ENCODE peak calls at places on chromosomes 12 and 14, in nine cellular contexts. B is astrocyte of the spinal cord, T is AG10803, G is fibroblast of mammary gland, R is A673, E is cardiac fibroblast, L is fibroblast of villous mesenchyme, P is endothelial cell of umbilical vein, W is GM12865. Y is an unnamed sample.

GRCh38 chr12:11658796-11659195 is 9.3 kb downstream of the ETV6 start:
- DNase-seq in R (peak), B (peak), E (peak), P (no peak), G (peak), T (peak), W (no peak), L (peak), Y (peak)

GRCh38 chr12:94326727-94327126 is 132.9 kb downstream of the CEP83 start:
- DNase-seq in L (peak), R (no peak), B (peak), T (peak), P (no peak), G (peak), E (peak), W (no peak), Y (peak)

GRCh38 chr12:86697916-86698315 is 441.7 kb upstream of the MGAT4C start:
- DNase-seq in G (peak), W (no peak), P (no peak), L (no peak), E (peak), T (peak), R (no peak), B (no peak), Y (peak)

GRCh38 chr14:87944987-87945604 is 47.9 kb downstream of the GALC start:
- DNase-seq in B (peak), E (peak), W (peak), P (peak), G (peak), R (peak), L (peak), T (peak), Y (peak)

GRCh38 chr12:125159687-125160086 is 94.5 kb downstream of the AACS start:
- DNase-seq in L (no peak), E (no peak), W (no peak), B (no peak), G (no peak), P (no peak), R (peak), T (no peak), Y (no peak)

GRCh38 chr14:58667900-58668299 is 30.1 kb downstream of the DACT1 start:
- DNase-seq in B (no peak), W (no peak), L (no peak), R (no peak), G (no peak), E (no peak), P (no peak), T (no peak), Y (no peak)

GRCh38 chr12:118625050-118625675 is 248.8 kb downstream of the SUDS3 start:
- DNase-seq in E (no peak), W (no peak), G (no peak), B (no peak), R (no peak), T (no peak), L (no peak), P (no peak), Y (no peak)

GRCh38 chr12:11943919-11944318 is 126.8 kb upstream of the BCL2L14 start:
- DNase-seq in R (no peak), B (no peak), L (no peak), T (no peak), P (no peak), E (no peak), G (no peak), W (no peak), Y (no peak)

DNA sequence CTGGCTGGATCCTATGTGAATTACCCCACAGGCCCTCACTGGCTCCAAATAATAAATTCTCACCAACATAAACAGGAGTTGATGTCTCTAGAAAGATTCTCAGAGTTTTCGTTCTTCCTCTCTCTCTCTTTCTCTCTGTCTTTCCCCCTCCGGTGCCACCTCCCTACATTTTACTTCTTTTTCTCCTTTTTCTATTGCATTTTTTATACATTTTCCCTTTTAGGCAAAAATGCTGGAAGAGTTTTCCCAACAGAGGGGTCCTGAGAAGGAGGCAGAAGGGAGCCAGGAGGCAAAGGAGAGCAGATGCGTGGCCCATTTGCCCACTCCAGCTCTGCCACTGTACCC is 826 bp upstream of the HOXC6 start:
- DNase-seq in G (no peak), L (no peak), E (no peak), T (no peak), R (no peak), P (no peak), B (no peak), W (no peak), Y (no peak)
- H3K4me3 ChIP-seq in G (no peak), L (no peak), E (no peak), T (peak), R (no peak), P (no peak), B (no peak), W (no peak), Y (no peak)

GRCh38 chr12:14655284-14655683 is 41.1 kb downstream of the GUCY2C start:
- DNase-seq in B (no peak), W (no peak), P (no peak), L (no peak), T (no peak), R (no peak), G (no peak), E (no peak), Y (no peak)
- TF ChIP-seq CTCF in B (no peak), W (no peak), P (no peak), L (no peak), T (no peak), R (no peak), G (no peak), E (no peak), Y (no peak)

GRCh38 chr12:7989827-7990491 is 42.6 kb upstream of the FOXJ2 start:
- DNase-seq in W (peak), P (peak), B (no peak), G (no peak), R (peak), L (peak), E (peak), T (no peak), Y (peak)
- H3K4me3 ChIP-seq in W (no peak), P (no peak), B (no peak), G (no peak), R (no peak), L (no peak), E (no peak), T (no peak), Y (no peak)

GRCh38 chr14:30331030-30331429 is 227.9 kb upstream of the G2E3 start:
- DNase-seq in P (no peak), W (no peak), R (no peak), L (no peak), G (no peak), E (no peak), T (no peak), B (no peak), Y (no peak)

GRCh38 chr14:30332374-30332773 is 226.6 kb upstream of the G2E3 start:
- DNase-seq in G (no peak), E (no peak), T (no peak), R (no peak), B (no peak), W (no peak), P (no peak), L (no peak), Y (no peak)

GRCh38 chr14:30333934-30334333 is 225.0 kb upstream of the G2E3 start:
- DNase-seq in T (no peak), G (peak), L (peak), E (peak), B (no peak), W (no peak), R (no peak), P (no peak), Y (no peak)

GRCh38 chr14:30330452-30330851 is 228.5 kb upstream of the G2E3 start:
- DNase-seq in G (peak), B (no peak), E (peak), T (peak), R (peak), W (no peak), L (peak), P (no peak), Y (peak)
- TF ChIP-seq CTCF in G (peak), B (no peak), E (peak), T (peak), R (peak), W (peak), L (peak), P (no peak), Y (peak)

DNA sequence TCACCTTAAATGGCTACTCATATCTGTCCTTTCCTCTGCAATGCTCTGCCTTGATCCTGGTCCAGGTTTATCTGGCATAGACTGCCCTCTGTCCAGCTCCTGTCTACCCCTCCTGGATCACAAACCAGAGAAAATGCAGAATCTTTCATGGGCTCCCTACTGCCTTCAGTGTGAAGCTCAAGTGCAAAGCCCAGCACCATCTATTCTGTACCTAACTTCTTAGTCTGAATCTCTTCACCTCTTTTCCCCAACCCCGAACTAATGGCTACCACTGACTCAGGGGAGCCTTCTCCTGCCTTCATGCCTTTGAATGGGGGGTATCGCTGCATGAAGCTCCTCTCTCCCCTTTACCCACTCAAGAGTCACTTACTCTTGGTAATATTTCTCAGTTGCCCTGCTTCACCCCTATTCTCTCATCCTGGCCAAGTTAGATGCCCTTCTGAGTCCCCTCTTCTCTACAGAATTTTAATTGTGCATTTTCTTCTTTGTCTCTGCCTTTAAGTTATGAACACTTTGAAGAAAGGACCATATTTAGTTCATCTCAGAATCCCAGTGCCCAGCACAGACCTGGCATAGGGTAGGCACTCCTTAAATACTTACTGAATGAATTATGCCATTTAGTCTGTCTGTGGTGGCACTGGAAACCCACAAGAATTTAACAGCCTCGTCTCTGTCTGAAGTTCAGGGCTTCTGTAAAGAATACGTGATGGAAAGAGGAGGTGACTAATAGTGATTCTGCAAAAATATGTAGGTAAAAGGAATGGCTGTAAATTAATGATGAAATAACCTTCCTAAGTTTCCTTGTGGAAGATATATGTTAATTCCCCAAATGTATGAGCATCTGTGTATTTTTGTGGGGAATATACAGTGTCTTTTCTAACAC is 191.3 kb upstream of the AMIGO2 start:
- DNase-seq in E (peak), T (peak), W (no peak), L (peak), G (peak), P (no peak), B (peak), R (no peak), Y (peak)
- H3K4me3 ChIP-seq in E (no peak), T (no peak), W (no peak), L (no peak), G (no peak), P (no peak), B (no peak), R (no peak), Y (no peak)

GRCh38 chr12:19620222-19620621 is 180.9 kb downstream of the AEBP2 start:
- DNase-seq in L (peak), T (no peak), B (no peak), E (peak), W (no peak), R (no peak), G (no peak), P (no peak), Y (peak)

GRCh38 chr12:19624401-19624930 is 185.2 kb downstream of the AEBP2 start:
- DNase-seq in R (peak), P (no peak), T (peak), B (peak), E (no peak), W (no peak), L (peak), G (no peak), Y (no peak)

GRCh38 chr12:19624000-19624399 is 184.7 kb downstream of the AEBP2 start:
- DNase-seq in P (no peak), R (no peak), T (no peak), L (no peak), W (no peak), B (no peak), E (no peak), G (no peak), Y (no peak)
- TF ChIP-seq CTCF in P (no peak), R (no peak), T (no peak), L (no peak), W (no peak), B (no peak), E (no peak), G (no peak), Y (no peak)

GRCh38 chr12:57079821-57080220 is 1.2 kb upstream of the NEMP1 start:
- DNase-seq in R (no peak), T (no peak), G (no peak), W (no peak), L (no peak), B (no peak), E (no peak), P (no peak), Y (no peak)
- H3K4me3 ChIP-seq in R (peak), T (no peak), G (no peak), W (no peak), L (no peak), B (no peak), E (no peak), P (no peak), Y (no peak)

GRCh38 chr12:92717202-92717601 is 14.4 kb downstream of the PLEKHG7 start:
- DNase-seq in R (peak), T (peak), W (no peak), L (peak), G (peak), P (peak), E (peak), B (peak), Y (peak)
- TF ChIP-seq CTCF in R (peak), T (peak), W (no peak), L (peak), G (peak), P (peak), E (peak), B (peak), Y (peak)

GRCh38 chr14:100585448-100586152 is 1.6 kb downstream of the BEGAIN start:
- DNase-seq in G (no peak), L (no peak), B (no peak), E (no peak), T (no peak), P (no peak), R (no peak), W (no peak), Y (no peak)

GRCh38 chr14:100587248-100587762 is at the start of gene BEGAIN:
- DNase-seq in P (no peak), T (no peak), B (no peak), E (no peak), L (no peak), G (no peak), W (no peak), R (no peak), Y (no peak)

GRCh38 chr14:100587763-100588411 is 670 bp upstream of the BEGAIN start:
- DNase-seq in T (no peak), P (no peak), W (no peak), G (peak), R (peak), L (no peak), E (peak), B (no peak), Y (peak)

GRCh38 chr14:100586520-100587247 is 533 bp downstream of the BEGAIN start:
- DNase-seq in G (peak), B (no peak), W (no peak), T (no peak), P (no peak), R (peak), L (no peak), E (peak), Y (no peak)

DNA sequence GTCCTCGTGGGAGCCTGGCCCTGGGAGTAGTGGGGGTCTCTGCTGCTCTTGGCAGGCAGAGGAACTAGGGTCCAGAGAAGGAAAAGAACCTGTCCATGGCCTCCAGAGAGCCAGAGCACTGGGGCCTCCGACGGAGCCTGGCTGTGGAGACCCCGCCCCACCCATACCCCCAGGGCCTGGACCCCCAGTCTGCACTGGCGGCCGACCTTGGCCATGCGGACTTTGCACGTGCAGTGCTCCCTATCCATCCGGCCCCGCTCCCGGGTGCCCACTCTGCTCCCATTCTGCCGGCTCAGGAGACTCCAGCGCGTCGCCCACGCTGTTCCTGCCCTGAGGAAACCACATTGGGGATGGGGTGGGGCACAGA is 1.1 kb downstream of the BEGAIN start:
- DNase-seq in G (no peak), B (no peak), W (no peak), P (no peak), T (no peak), E (no peak), L (no peak), R (no peak), Y (no peak)
- H3K4me3 ChIP-seq in G (peak), B (peak), W (no peak), P (no peak), T (no peak), E (peak), L (peak), R (peak), Y (peak)

DNA sequence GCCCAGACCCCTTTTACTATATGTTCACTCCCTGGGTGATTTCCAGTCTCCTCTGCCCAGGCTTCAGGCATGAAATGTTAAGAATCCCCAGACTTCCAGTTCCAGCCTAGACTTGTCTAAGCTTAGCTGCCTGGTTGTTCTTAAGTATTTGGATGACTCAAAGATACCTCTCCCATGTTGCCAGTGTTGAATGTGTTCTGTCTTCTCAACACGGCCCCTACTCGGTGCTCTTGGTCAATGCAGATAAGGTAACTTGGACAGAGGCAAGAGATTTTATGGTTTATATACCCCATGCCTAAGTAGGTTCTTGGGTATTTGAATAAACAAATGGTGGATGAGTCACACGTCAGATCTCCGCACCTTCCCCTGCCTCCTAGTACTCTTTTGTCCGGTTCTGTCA is 13.6 kb downstream of the PIWIL1 start:
- DNase-seq in L (no peak), E (no peak), R (no peak), W (no peak), T (no peak), P (no peak), B (no peak), G (no peak), Y (no peak)
- TF ChIP-seq CTCF in L (no peak), E (no peak), R (no peak), W (no peak), T (no peak), P (no peak), B (no peak), G (no peak), Y (no peak)